ENCODE peak calls at places on chromosome 4, in ten cellular contexts. X is transverse colon, W is suprapubic skin, R is HepG2, O is stomach, T is SK-N-SH, L is GM12878, B is ovary, I is upper lobe of left lung, M is H1. S is an unnamed sample. For H3K36me3, the result is how much of the 10 kb centered on the place peaks cover.

GRCh38 chr4:27692098-27692679 is 831.5 kb downstream of the STIM2 start:
- DNase-seq in X (no peak), W (no peak), R (peak), O (no peak), T (peak), L (no peak), B (no peak), I (no peak), M (no peak), S (no peak)

GRCh38 chr4:157572291-157572690 is 351.8 kb downstream of the GRIA2 start:
- DNase-seq in X (no peak), W (no peak), R (no peak), O (no peak), T (no peak), L (no peak), B (no peak), I (no peak), M (no peak), S (no peak)

GRCh38 chr4:164293181-164293580 is 460.8 kb upstream of the SMIM31 start:
- DNase-seq in X (no peak), W (no peak), R (no peak), O (no peak), T (no peak), L (no peak), B (no peak), I (no peak), M (no peak), S (no peak)

GRCh38 chr4:139582044-139582443 is 26.0 kb upstream of the SETD7 start:
- DNase-seq in X (no peak), W (no peak), R (no peak), O (no peak), T (no peak), L (no peak), B (no peak), I (no peak), M (no peak), S (no peak)

GRCh38 chr4:120902925-120903324 is 19.6 kb downstream of the PRDM5 start:
- DNase-seq in X (no peak), W (no peak), R (no peak), O (no peak), T (no peak), L (no peak), B (no peak), I (no peak), M (no peak), S (no peak)

GRCh38 chr4:86449746-86450145 is 89.9 kb upstream of the MAPK10 start:
- DNase-seq in X (no peak), W (no peak), R (no peak), O (no peak), T (no peak), L (no peak), B (no peak), I (no peak), M (no peak), S (no peak)

GRCh38 chr4:109440948-109441347 is 7.3 kb downstream of the SEC24B start:
- DNase-seq in X (no peak), W (no peak), R (no peak), O (no peak), T (no peak), L (no peak), B (no peak), I (no peak), M (no peak), S (no peak)

GRCh38 chr4:39043058-39043696 is 11.0 kb upstream of the TMEM156 start:
- DNase-seq in X (no peak), W (no peak), R (peak), O (no peak), T (no peak), L (no peak), B (no peak), I (no peak), M (no peak), S (no peak)

GRCh38 chr4:74654230-74654681 is 140.1 kb downstream of the BTC start:
- DNase-seq in X (no peak), W (no peak), R (peak), O (no peak), T (no peak), L (peak), B (no peak), I (no peak), M (no peak), S (no peak)

GRCh38 chr4:81049310-81049709 is 18.8 kb downstream of the BMP3 start:
- DNase-seq in X (no peak), W (no peak), R (no peak), O (no peak), T (no peak), L (no peak), B (no peak), I (no peak), M (no peak), S (no peak)

GRCh38 chr4:53055716-53056413 is 193.7 kb downstream of the RASL11B start:
- DNase-seq in X (no peak), W (no peak), R (peak), O (no peak), T (no peak), L (no peak), B (no peak), I (no peak), M (no peak), S (no peak)

GRCh38 chr4:1579834-1580686 is 104.1 kb downstream of the FAM53A start:
- DNase-seq in X (peak), W (peak), R (peak), O (peak), T (peak), L (no peak), B (peak), I (peak), M (no peak), S (peak)

GRCh38 chr4:186020106-186020792 is 48.7 kb upstream of the TLR3 start:
- DNase-seq in X (no peak), W (no peak), R (no peak), O (no peak), T (no peak), L (no peak), B (no peak), I (no peak), M (no peak), S (no peak)

GRCh38 chr4:163556169-163556568 is 61.7 kb downstream of the TMA16 start:
- DNase-seq in X (no peak), W (no peak), R (no peak), O (no peak), T (no peak), L (no peak), B (no peak), I (no peak), M (no peak), S (no peak)

GRCh38 chr4:15778742-15779231 is 659 bp downstream of the CD38 start:
- DNase-seq in X (peak), W (no peak), R (no peak), O (no peak), T (no peak), L (no peak), B (peak), I (peak), M (no peak), S (no peak)

GRCh38 chr4:124389591-124389990 is 322.9 kb downstream of the ANKRD50 start:
- DNase-seq in X (no peak), W (no peak), R (no peak), O (no peak), T (no peak), L (no peak), B (no peak), I (no peak), M (no peak), S (no peak)

GRCh38 chr4:122475233-122475632 is 18.7 kb upstream of the IL2 start:
- DNase-seq in X (no peak), W (no peak), R (no peak), O (no peak), T (no peak), L (no peak), B (no peak), I (no peak), M (no peak), S (no peak)

DNA sequence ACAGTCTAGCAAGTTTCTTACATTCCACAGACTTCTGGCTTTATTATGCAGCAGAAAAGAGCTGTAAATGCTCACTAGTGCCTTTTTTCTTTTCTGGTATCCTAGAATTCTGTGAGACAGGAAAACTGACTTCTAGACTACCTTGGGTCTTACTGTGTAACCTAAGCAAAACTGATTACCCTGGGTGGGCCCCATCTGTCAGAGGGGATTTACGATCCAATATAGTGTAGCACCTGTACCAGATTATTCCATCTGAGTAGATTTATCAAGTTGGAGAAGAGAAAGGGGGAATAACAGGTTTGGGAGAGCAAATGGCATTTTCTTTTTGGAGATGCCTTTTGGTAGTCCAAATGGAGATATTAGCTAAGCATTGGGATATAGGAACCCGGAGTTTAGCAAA is 46.7 kb downstream of the FSTL5 start:
- DNase-seq in X (no peak), W (no peak), R (no peak), O (no peak), T (no peak), L (no peak), B (no peak), I (no peak), M (no peak), S (no peak)
- H3K27ac ChIP-seq in X (no peak), W (no peak), R (no peak), O (no peak), T (no peak), L (no peak), B (no peak), I (no peak), M (no peak), S (no peak)

DNA sequence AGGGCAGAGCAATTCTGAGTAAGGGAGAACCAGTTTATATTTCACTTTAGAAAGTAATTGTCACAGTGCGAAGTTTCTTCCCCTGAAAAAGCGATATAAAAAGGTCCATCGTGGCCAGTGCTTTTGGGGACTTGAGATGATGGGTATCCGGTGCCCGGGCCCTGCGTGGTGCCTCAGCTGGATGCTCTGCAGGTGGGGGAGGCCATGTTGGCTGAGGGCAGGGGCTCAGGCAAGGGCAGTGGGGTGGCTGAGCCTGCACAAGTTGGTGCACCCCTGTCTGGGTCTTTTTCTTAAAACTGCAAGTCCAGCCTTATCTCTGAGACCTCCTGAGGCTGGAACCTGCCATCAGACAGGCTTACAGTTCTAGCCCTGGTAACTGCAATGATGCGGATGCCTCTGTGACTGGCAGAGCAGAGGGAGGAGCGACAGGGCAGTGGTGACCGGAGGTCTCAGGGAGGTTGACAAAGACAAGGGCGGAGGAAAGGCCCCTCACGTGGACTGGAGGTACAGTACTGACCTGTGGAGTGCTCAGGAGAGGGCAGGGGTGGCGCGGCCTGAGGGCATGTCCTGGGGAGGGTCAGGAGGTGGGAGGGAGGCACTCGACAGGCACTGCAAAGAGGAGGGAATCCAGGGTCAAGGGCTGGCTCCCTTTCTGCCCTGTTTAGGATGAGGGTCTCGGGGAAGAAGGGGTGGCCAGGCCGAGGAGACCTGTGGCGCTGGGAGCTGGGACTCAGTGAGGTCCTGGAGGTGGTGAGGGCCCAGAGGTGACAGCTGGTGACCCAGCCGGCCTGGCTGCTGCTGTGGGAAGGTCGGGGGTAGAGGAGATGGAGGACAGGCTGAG is 1.8 kb downstream of the RGS12 start:
- DNase-seq in X (no peak), W (peak), R (no peak), O (peak), T (no peak), L (no peak), B (no peak), I (no peak), M (no peak), S (no peak)
- H3K36me3 ChIP-seq in X (under half), W (under half), R (under half), O (under half), T (under half), L (under half), B (under half), I (under half), M (under half), S (under half)

GRCh38 chr4:107742196-107742595 is 22.2 kb upstream of the PAPSS1 start:
- DNase-seq in X (no peak), W (no peak), R (no peak), O (no peak), T (no peak), L (no peak), B (no peak), I (no peak), M (no peak), S (no peak)

GRCh38 chr4:107742791-107743190 is 22.8 kb upstream of the PAPSS1 start:
- DNase-seq in X (no peak), W (no peak), R (no peak), O (no peak), T (no peak), L (no peak), B (no peak), I (no peak), M (no peak), S (no peak)

GRCh38 chr4:107740950-107741701 is 21.1 kb upstream of the PAPSS1 start:
- DNase-seq in X (peak), W (no peak), R (no peak), O (no peak), T (no peak), L (no peak), B (peak), I (no peak), M (no peak), S (peak)

GRCh38 chr4:107744532-107744931 is 24.5 kb upstream of the PAPSS1 start:
- DNase-seq in X (no peak), W (no peak), R (no peak), O (no peak), T (no peak), L (no peak), B (no peak), I (no peak), M (no peak), S (no peak)

DNA sequence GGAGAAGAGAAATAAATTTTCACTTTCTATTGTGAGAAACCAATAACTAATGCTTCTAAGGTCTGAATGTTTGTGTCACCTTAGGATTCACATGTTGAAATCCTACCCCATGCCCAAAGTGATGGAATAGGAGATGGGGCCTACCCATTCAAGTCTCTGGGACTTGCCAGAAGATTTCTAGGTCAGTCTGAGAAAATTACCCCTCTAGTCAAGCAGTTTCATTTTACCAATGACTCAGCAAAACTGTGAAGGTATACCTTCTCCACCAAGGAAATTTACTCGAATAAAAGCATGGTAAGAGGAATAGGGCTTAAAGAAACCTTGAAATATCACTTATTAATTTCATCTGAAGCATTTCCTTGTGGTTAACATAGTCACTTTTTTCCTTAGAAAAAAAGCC is 23.5 kb upstream of the PAPSS1 start:
- DNase-seq in X (no peak), W (no peak), R (no peak), O (no peak), T (no peak), L (no peak), B (no peak), I (no peak), M (no peak), S (no peak)
- TF ChIP-seq EP300 in X (no peak), W (no peak), R (no peak), O (no peak), T (no peak), L (no peak), B (no peak), I (no peak), M (no peak), S (no peak)

DNA sequence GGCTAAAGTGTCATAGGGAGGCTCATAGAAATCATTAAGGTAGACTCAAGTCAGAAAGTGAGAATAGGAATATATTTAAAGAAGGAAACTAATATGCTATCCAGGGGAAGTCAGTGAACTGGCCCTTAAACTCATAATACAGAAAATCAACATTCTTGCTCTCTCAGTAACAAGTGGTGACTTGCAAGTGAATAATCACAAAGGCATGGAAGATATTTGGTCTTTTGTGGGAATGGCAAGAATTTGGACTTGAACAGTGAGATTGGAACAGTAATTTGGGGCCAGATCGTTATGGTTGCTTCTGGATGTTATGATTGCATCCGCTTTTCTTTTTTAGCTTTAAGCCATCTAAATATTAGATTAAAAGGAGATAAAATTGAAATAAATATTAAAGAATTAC is 103.8 kb downstream of the TBC1D19 start:
- DNase-seq in X (no peak), W (no peak), R (no peak), O (no peak), T (no peak), L (no peak), B (no peak), I (no peak), M (no peak), S (no peak)
- H3K27ac ChIP-seq in X (no peak), W (no peak), R (no peak), O (no peak), T (peak), L (no peak), B (no peak), I (no peak), M (no peak), S (no peak)

DNA sequence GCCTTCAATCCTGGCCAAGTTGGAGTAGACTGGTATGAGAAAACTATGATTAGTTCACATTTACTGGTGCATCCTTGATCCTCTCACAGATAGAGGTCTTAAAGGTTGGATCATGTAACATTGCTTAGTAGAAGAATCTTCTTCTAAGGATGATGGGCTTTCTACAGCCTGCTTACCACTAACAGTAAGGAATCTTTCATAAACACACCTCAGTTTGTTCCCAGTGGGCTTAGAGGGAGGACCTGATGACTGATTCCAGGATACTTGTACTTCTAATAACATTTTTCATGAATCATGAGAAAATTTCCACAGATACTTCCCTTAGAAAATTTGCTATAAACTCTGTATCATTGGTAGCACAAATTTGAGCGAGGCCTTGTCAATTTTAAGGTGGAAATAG is 40.6 kb downstream of the CCNI start:
- DNase-seq in X (no peak), W (no peak), R (no peak), O (no peak), T (no peak), L (no peak), B (no peak), I (no peak), M (no peak), S (no peak)
- H3K36me3 ChIP-seq in X (half or more), W (under half), R (under half), O (half or more), T (half or more), L (under half), B (under half), I (under half), M (under half), S (under half)

GRCh38 chr4:84091266-84091665 is 407.8 kb downstream of the NKX6-1 start:
- DNase-seq in X (no peak), W (no peak), R (no peak), O (no peak), T (no peak), L (no peak), B (no peak), I (no peak), M (no peak), S (no peak)

GRCh38 chr4:84089652-84090437 is 409.2 kb downstream of the NKX6-1 start:
- DNase-seq in X (no peak), W (no peak), R (no peak), O (no peak), T (no peak), L (no peak), B (no peak), I (no peak), M (no peak), S (no peak)

GRCh38 chr4:84085986-84086385 is 413.1 kb downstream of the NKX6-1 start:
- DNase-seq in X (no peak), W (no peak), R (no peak), O (no peak), T (no peak), L (no peak), B (no peak), I (no peak), M (no peak), S (no peak)
- TF ChIP-seq EP300 in X (no peak), W (no peak), R (no peak), O (no peak), T (no peak), L (no peak), B (no peak), I (no peak), M (no peak), S (no peak)

S was measured in tibial nerve.